ENCODE peak calls at places on chromosomes 12 and 14, in ten cellular contexts. Q, Z, C, O, D, N, S, G, V and H are unnamed samples.

GRCh38 chr14:35988972-35989690 is 163.0 kb downstream of the BRMS1L start:
- DNase-seq in Q (no peak), Z (no peak), C (no peak), O (peak; percentile 48), D (no peak), N (no peak), S (no peak), G (no peak), V (peak; percentile 41), H (no peak)

GRCh38 chr12:130650131-130650530 is 66.0 kb downstream of the RIMBP2 start:
- DNase-seq in Q (no peak), Z (no peak), C (no peak), O (no peak), D (no peak), N (no peak), S (no peak), G (no peak), V (no peak), H (no peak)

GRCh38 chr12:4164591-4165558 is 108.7 kb upstream of the CCND2 start:
- DNase-seq in Q (peak; percentile 66), Z (no peak), C (no peak), O (peak; percentile 25), D (no peak), N (peak; percentile 78), S (peak; percentile 67), G (peak; percentile 45), V (no peak), H (peak; percentile 89)

GRCh38 chr12:29081101-29081500 is 68.0 kb upstream of the FAR2 start:
- DNase-seq in Q (no peak), Z (no peak), C (no peak), O (no peak), D (no peak), N (no peak), S (no peak), G (no peak), V (no peak), H (no peak)

GRCh38 chr14:76352639-76353281 is 23.2 kb upstream of the ESRRB start:
- DNase-seq in Q (no peak), Z (peak; percentile 9), C (peak; percentile 20), O (peak; percentile 42), D (no peak), N (peak; percentile 60), S (peak; percentile 61), G (peak; percentile 33), V (no peak), H (peak; percentile 40)

GRCh38 chr12:49507139-49507538 is 31.7 kb upstream of the KCNH3 start:
- DNase-seq in Q (peak; percentile 32), Z (no peak), C (no peak), O (no peak), D (no peak), N (no peak), S (no peak), G (no peak), V (no peak), H (no peak)

GRCh38 chr12:15336772-15337553 is 14.7 kb downstream of the PTPRO start:
- DNase-seq in Q (peak; percentile 97), Z (no peak), C (no peak), O (no peak), D (no peak), N (no peak), S (no peak), G (no peak), V (no peak), H (peak; percentile 97)

GRCh38 chr14:89422181-89422951 is 5.3 kb upstream of the FOXN3 start:
- DNase-seq in Q (no peak), Z (no peak), C (no peak), O (no peak), D (no peak), N (no peak), S (no peak), G (no peak), V (no peak), H (no peak)

GRCh38 chr12:64083285-64084210 is 138.5 kb downstream of the KICS2 start:
- DNase-seq in Q (peak; percentile 38), Z (no peak), C (no peak), O (peak; percentile 45), D (no peak), N (no peak), S (no peak), G (no peak), V (peak; percentile 77), H (peak; percentile 39)